ENCODE peak calls at places on chromosomes 13 and 19, in four cellular contexts. One of them, this sample, is unnamed.

GRCh38 chr19:18145391-18145999 is 7.5 kb upstream of the PIK3R2 start:
- DNase-seq in A549: no peak
- DNase-seq in K562: no peak
- DNase-seq in HepG2: no peak
- DNase-seq in this sample: no peak

GRCh38 chr19:45404557-45405434 is at the start of gene PPP1R13L:
- DNase-seq in K562: peak; percentile 92
- DNase-seq in HepG2: peak; percentile 76
- DNase-seq in A549: peak; percentile 95
- DNase-seq in this sample: peak; percentile 32

GRCh38 chr19:52520013-52520412 is 7.5 kb upstream of the ZNF808 start:
- DNase-seq in K562: peak; percentile 58
- DNase-seq in A549: no peak
- DNase-seq in HepG2: no peak
- DNase-seq in this sample: no peak

GRCh38 chr13:71609271-71609670 is 257.7 kb downstream of the DACH1 start:
- DNase-seq in K562: no peak
- DNase-seq in HepG2: no peak
- DNase-seq in A549: no peak
- DNase-seq in this sample: no peak

GRCh38 chr19:19026299-19026971 is 6.9 kb downstream of the SUGP2 start:
- DNase-seq in HepG2: peak; percentile 24
- DNase-seq in A549: no peak
- DNase-seq in K562: peak; percentile 18
- DNase-seq in this sample: no peak

GRCh38 chr19:41939861-41940442 is 11.7 kb upstream of the ERFL start:
- DNase-seq in K562: peak; percentile 73
- DNase-seq in HepG2: no peak
- DNase-seq in A549: peak; percentile 78
- DNase-seq in this sample: no peak

GRCh38 chr13:67278230-67278629 is 48.1 kb upstream of the PCDH9 start:
- DNase-seq in K562: no peak
- DNase-seq in HepG2: no peak
- DNase-seq in A549: no peak
- DNase-seq in this sample: no peak

GRCh38 chr19:44808463-44809371 is at the start of gene BCAM:
- DNase-seq in K562: peak; percentile 58
- DNase-seq in A549: peak; percentile 93
- DNase-seq in HepG2: peak; percentile 65
- DNase-seq in this sample: no peak

GRCh38 chr13:65638572-65639168 is 1591.5 kb downstream of the PCDH9 start:
- DNase-seq in A549: peak; percentile 0
- DNase-seq in K562: peak; percentile 10
- DNase-seq in HepG2: peak; percentile 16
- DNase-seq in this sample: no peak

GRCh38 chr19:33410915-33411401 is 37.4 kb downstream of the CEBPG start:
- DNase-seq in A549: no peak
- DNase-seq in K562: no peak
- DNase-seq in HepG2: no peak
- DNase-seq in this sample: no peak

GRCh38 chr19:33438016-33438671 is 64.6 kb downstream of the CEBPG start:
- DNase-seq in A549: peak; percentile 48
- DNase-seq in K562: no peak
- DNase-seq in HepG2: no peak
- DNase-seq in this sample: no peak

GRCh38 chr19:46744005-46744691 is 1.7 kb upstream of the FKRP start:
- DNase-seq in A549: no peak
- DNase-seq in HepG2: no peak
- DNase-seq in K562: no peak
- DNase-seq in this sample: no peak

GRCh38 chr13:24203726-24204295 is 43.3 kb downstream of the SPATA13 start:
- DNase-seq in K562: no peak
- DNase-seq in A549: no peak
- DNase-seq in HepG2: no peak
- DNase-seq in this sample: no peak

GRCh38 chr19:34041922-34042521 is 130.3 kb upstream of the LSM14A start:
- DNase-seq in K562: peak; percentile 72
- DNase-seq in A549: peak; percentile 70
- DNase-seq in HepG2: peak; percentile 36
- DNase-seq in this sample: no peak

GRCh38 chr13:109918179-109918651 is 131.8 kb upstream of the IRS2 start:
- DNase-seq in A549: no peak
- DNase-seq in K562: no peak
- DNase-seq in HepG2: no peak
- DNase-seq in this sample: no peak

GRCh38 chr13:93620366-93620765 is 393.8 kb downstream of the GPC6 start:
- DNase-seq in K562: no peak
- DNase-seq in A549: no peak
- DNase-seq in HepG2: no peak
- DNase-seq in this sample: no peak

GRCh38 chr13:50074843-50075242 is 59.6 kb downstream of the KCNRG start:
- DNase-seq in HepG2: no peak
- DNase-seq in K562: no peak
- DNase-seq in A549: no peak
- DNase-seq in this sample: no peak

GRCh38 chr19:18289471-18290066 is 8.1 kb upstream of the JUND start:
- DNase-seq in K562: no peak
- DNase-seq in HepG2: no peak
- DNase-seq in A549: no peak
- DNase-seq in this sample: no peak

GRCh38 chr19:29016926-29017760 is 195.8 kb downstream of the UQCRFS1 start:
- DNase-seq in HepG2: no peak
- DNase-seq in K562: no peak
- DNase-seq in A549: no peak
- DNase-seq in this sample: no peak

GRCh38 chr19:54465367-54466109 is 2.0 kb upstream of the LENG9 start:
- DNase-seq in HepG2: no peak
- DNase-seq in A549: no peak
- DNase-seq in K562: no peak
- DNase-seq in this sample: no peak

GRCh38 chr13:27007166-27007565 is 164.4 kb downstream of the USP12 start:
- DNase-seq in HepG2: no peak
- DNase-seq in A549: no peak
- DNase-seq in K562: no peak
- DNase-seq in this sample: no peak
- H3K4me3 ChIP-seq in HepG2: peak overlapping the region; percentile 68
- H3K4me3 ChIP-seq in A549: no peak overlapping the region
- H3K4me3 ChIP-seq in K562: no peak overlapping the region
- H3K4me3 ChIP-seq in this sample: no peak overlapping the region

GRCh38 chr13:94860981-94861407 is 148.6 kb upstream of the SOX21 start:
- DNase-seq in HepG2: no peak
- DNase-seq in A549: no peak
- DNase-seq in K562: no peak
- DNase-seq in this sample: no peak

GRCh38 chr13:94854688-94855087 is 142.3 kb upstream of the SOX21 start:
- DNase-seq in A549: no peak
- DNase-seq in HepG2: no peak
- DNase-seq in K562: no peak
- DNase-seq in this sample: no peak

GRCh38 chr13:94858856-94859811 is 146.8 kb upstream of the SOX21 start:
- DNase-seq in A549: no peak
- DNase-seq in HepG2: no peak
- DNase-seq in K562: no peak
- DNase-seq in this sample: no peak

DNA sequence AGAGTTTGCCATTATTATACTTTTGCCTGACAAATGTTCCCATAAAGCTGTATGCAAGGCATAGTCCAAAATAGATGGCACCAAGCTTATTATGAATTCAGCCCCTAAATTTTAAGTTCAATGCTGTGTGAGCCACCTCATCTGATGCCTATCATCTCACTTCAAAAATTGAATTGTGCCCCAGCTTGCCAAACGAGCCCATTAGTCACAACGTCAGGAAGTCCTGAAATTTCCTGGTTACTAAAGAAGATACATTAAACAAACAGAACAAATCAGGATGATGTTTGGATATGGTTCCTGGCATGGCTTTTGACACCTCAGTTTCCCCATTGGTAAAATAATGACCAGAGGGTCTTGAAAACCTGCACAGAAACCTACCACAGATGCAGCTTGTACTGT is 147.5 kb upstream of the SOX21 start:
- DNase-seq in A549: no peak
- DNase-seq in K562: no peak
- DNase-seq in HepG2: no peak
- DNase-seq in this sample: no peak
- TF ChIP-seq CHD4 in A549: no peak
- TF ChIP-seq CHD4 in K562: no peak
- TF ChIP-seq CHD4 in HepG2: no peak
- TF ChIP-seq CHD4 in this sample: no peak

GRCh38 chr19:1001538-1002166 is 1.4 kb downstream of the GRIN3B start:
- DNase-seq in A549: no peak
- DNase-seq in HepG2: no peak
- DNase-seq in K562: peak; percentile 76
- DNase-seq in this sample: no peak
- H3K4me3 ChIP-seq in A549: no peak overlapping the region
- H3K4me3 ChIP-seq in HepG2: peak overlapping the region; percentile 66
- H3K4me3 ChIP-seq in K562: no peak overlapping the region
- H3K4me3 ChIP-seq in this sample: no peak overlapping the region

GRCh38 chr19:5166262-5166661 is 174.3 kb downstream of the PTPRS start:
- DNase-seq in HepG2: peak; percentile 66
- DNase-seq in K562: no peak
- DNase-seq in A549: peak; percentile 25
- DNase-seq in this sample: no peak

GRCh38 chr19:5173993-5174392 is 166.6 kb downstream of the PTPRS start:
- DNase-seq in A549: no peak
- DNase-seq in HepG2: no peak
- DNase-seq in K562: no peak
- DNase-seq in this sample: no peak

GRCh38 chr19:5172859-5173577 is 167.6 kb downstream of the PTPRS start:
- DNase-seq in A549: peak; percentile 89
- DNase-seq in HepG2: no peak
- DNase-seq in K562: peak; percentile 64
- DNase-seq in this sample: no peak

GRCh38 chr19:5171711-5172110 is 168.9 kb downstream of the PTPRS start:
- DNase-seq in A549: no peak
- DNase-seq in HepG2: peak; percentile 17
- DNase-seq in K562: no peak
- DNase-seq in this sample: no peak

DNA sequence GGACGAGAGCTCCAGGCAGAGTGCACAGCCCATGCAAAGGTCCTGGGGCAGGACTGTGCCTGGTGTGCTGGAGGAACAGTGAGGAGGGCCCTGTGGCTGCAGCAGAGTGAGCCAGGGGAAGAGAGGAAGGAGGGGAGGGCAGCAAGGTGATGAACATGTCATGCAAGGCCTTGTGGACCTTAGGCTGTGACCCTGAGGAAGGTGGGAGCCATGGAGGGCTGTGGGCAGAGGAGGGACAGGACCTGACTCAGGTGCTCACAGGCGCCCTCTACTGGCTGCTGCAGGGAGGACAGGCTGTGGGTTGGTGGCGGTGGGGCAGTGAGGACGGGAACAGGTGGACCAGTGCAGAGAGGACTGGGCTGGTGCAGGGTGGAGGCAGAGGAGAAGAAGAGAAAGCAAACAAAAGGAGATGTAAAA is 170.3 kb downstream of the PTPRS start:
- DNase-seq in K562: peak; percentile 67
- DNase-seq in A549: no peak
- DNase-seq in HepG2: no peak
- DNase-seq in this sample: no peak
- TF ChIP-seq CHD4 in K562: peak; percentile 87
- TF ChIP-seq CHD4 in A549: no peak
- TF ChIP-seq CHD4 in HepG2: no peak
- TF ChIP-seq CHD4 in this sample: no peak